ENCODE peak calls at places on chromosomes 1 and 21, in seven cellular contexts. One of them, this sample, is unnamed.

GRCh38 chr1:160089883-160090282 is 8.5 kb downstream of the IGSF8 start:
- DNase-seq in H9: no peak
- DNase-seq in hepatocyte: no peak
- DNase-seq in Karpas-422: no peak
- DNase-seq in IMR-90: no peak
- DNase-seq in GM23338: no peak
- DNase-seq in OCI-LY7: no peak
- DNase-seq in this sample: no peak

GRCh38 chr1:17250601-17251000 is 1.7 kb downstream of the PADI3 start:
- DNase-seq in H9: no peak
- DNase-seq in hepatocyte: no peak
- DNase-seq in Karpas-422: no peak
- DNase-seq in IMR-90: no peak
- DNase-seq in GM23338: no peak
- DNase-seq in OCI-LY7: no peak
- DNase-seq in this sample: no peak

GRCh38 chr21:26846036-26846931 is 1.1 kb upstream of the ADAMTS1 start:
- DNase-seq in H9: peak; percentile 81
- DNase-seq in hepatocyte: peak; percentile 90
- DNase-seq in Karpas-422: no peak
- DNase-seq in IMR-90: peak; percentile 82
- DNase-seq in GM23338: peak; percentile 81
- DNase-seq in OCI-LY7: no peak
- DNase-seq in this sample: peak; percentile 91

GRCh38 chr21:42097860-42098259 is 26.7 kb downstream of the UMODL1 start:
- DNase-seq in H9: no peak
- DNase-seq in hepatocyte: peak; percentile 91
- DNase-seq in Karpas-422: no peak
- DNase-seq in IMR-90: peak; percentile 99
- DNase-seq in GM23338: no peak
- DNase-seq in OCI-LY7: no peak
- DNase-seq in this sample: peak; percentile 40

GRCh38 chr1:223135176-223135575 is 7.9 kb downstream of the TLR5 start:
- DNase-seq in H9: no peak
- DNase-seq in hepatocyte: no peak
- DNase-seq in Karpas-422: no peak
- DNase-seq in IMR-90: peak; percentile 69
- DNase-seq in GM23338: no peak
- DNase-seq in OCI-LY7: no peak
- DNase-seq in this sample: no peak

GRCh38 chr1:13809461-13810159 is 109.6 kb downstream of the PRDM2 start:
- DNase-seq in H9: no peak
- DNase-seq in hepatocyte: no peak
- DNase-seq in Karpas-422: no peak
- DNase-seq in IMR-90: peak; percentile 7
- DNase-seq in GM23338: no peak
- DNase-seq in OCI-LY7: peak; percentile 41
- DNase-seq in this sample: peak; percentile 94

GRCh38 chr1:150876111-150876434 is 326 bp downstream of the ARNT start:
- DNase-seq in H9: no peak
- DNase-seq in hepatocyte: peak; percentile 76
- DNase-seq in Karpas-422: peak; percentile 78
- DNase-seq in IMR-90: peak; percentile 49
- DNase-seq in GM23338: peak; percentile 81
- DNase-seq in OCI-LY7: no peak
- DNase-seq in this sample: peak; percentile 63

GRCh38 chr1:78839704-78840277 is 166.7 kb downstream of the ADGRL4 start:
- DNase-seq in H9: no peak
- DNase-seq in hepatocyte: peak; percentile 69
- DNase-seq in Karpas-422: peak; percentile 81
- DNase-seq in IMR-90: peak; percentile 51
- DNase-seq in GM23338: peak; percentile 74
- DNase-seq in OCI-LY7: peak; percentile 52
- DNase-seq in this sample: no peak

GRCh38 chr21:32507342-32507919 is 77.9 kb downstream of the TCP10L start:
- DNase-seq in H9: no peak
- DNase-seq in hepatocyte: no peak
- DNase-seq in Karpas-422: no peak
- DNase-seq in IMR-90: no peak
- DNase-seq in GM23338: no peak
- DNase-seq in OCI-LY7: no peak
- DNase-seq in this sample: no peak

GRCh38 chr1:67812225-67812624 is 21.0 kb downstream of the GNG12 start:
- DNase-seq in H9: no peak
- DNase-seq in hepatocyte: no peak
- DNase-seq in Karpas-422: no peak
- DNase-seq in IMR-90: no peak
- DNase-seq in GM23338: no peak
- DNase-seq in OCI-LY7: no peak
- DNase-seq in this sample: no peak

GRCh38 chr1:224623310-224623714 is 7.2 kb downstream of the CNIH3 start:
- DNase-seq in H9: no peak
- DNase-seq in hepatocyte: no peak
- DNase-seq in Karpas-422: no peak
- DNase-seq in IMR-90: peak; percentile 85
- DNase-seq in GM23338: no peak
- DNase-seq in OCI-LY7: no peak
- DNase-seq in this sample: no peak

GRCh38 chr1:167562697-167563096 is 9.1 kb upstream of the CREG1 start:
- DNase-seq in H9: no peak
- DNase-seq in hepatocyte: no peak
- DNase-seq in Karpas-422: no peak
- DNase-seq in IMR-90: peak; percentile 23
- DNase-seq in GM23338: no peak
- DNase-seq in OCI-LY7: no peak
- DNase-seq in this sample: peak; percentile 46

GRCh38 chr1:231985624-231986023 is 359.0 kb downstream of the DISC1 start:
- DNase-seq in H9: no peak
- DNase-seq in hepatocyte: no peak
- DNase-seq in Karpas-422: no peak
- DNase-seq in IMR-90: no peak
- DNase-seq in GM23338: no peak
- DNase-seq in OCI-LY7: no peak
- DNase-seq in this sample: no peak

GRCh38 chr1:93437976-93438605 is 9.8 kb upstream of the FNBP1L start:
- DNase-seq in H9: no peak
- DNase-seq in hepatocyte: peak; percentile 49
- DNase-seq in Karpas-422: peak; percentile 81
- DNase-seq in IMR-90: peak; percentile 65
- DNase-seq in GM23338: peak; percentile 64
- DNase-seq in OCI-LY7: peak; percentile 53
- DNase-seq in this sample: peak; percentile 4

GRCh38 chr1:205518616-205519540 is 14.4 kb downstream of the CDK18 start:
- DNase-seq in H9: no peak
- DNase-seq in hepatocyte: no peak
- DNase-seq in Karpas-422: no peak
- DNase-seq in IMR-90: no peak
- DNase-seq in GM23338: no peak
- DNase-seq in OCI-LY7: no peak
- DNase-seq in this sample: no peak

GRCh38 chr1:101300916-101301315 is 64.1 kb downstream of the S1PR1 start:
- DNase-seq in H9: no peak
- DNase-seq in hepatocyte: no peak
- DNase-seq in Karpas-422: no peak
- DNase-seq in IMR-90: no peak
- DNase-seq in GM23338: no peak
- DNase-seq in OCI-LY7: no peak
- DNase-seq in this sample: no peak

GRCh38 chr1:67285780-67286488 is 21.7 kb upstream of the IL12RB2 start:
- DNase-seq in H9: no peak
- DNase-seq in hepatocyte: no peak
- DNase-seq in Karpas-422: no peak
- DNase-seq in IMR-90: no peak
- DNase-seq in GM23338: no peak
- DNase-seq in OCI-LY7: no peak
- DNase-seq in this sample: no peak

GRCh38 chr1:71128060-71128459 is 47.2 kb upstream of the ZRANB2 start:
- DNase-seq in H9: no peak
- DNase-seq in hepatocyte: no peak
- DNase-seq in Karpas-422: no peak
- DNase-seq in IMR-90: no peak
- DNase-seq in GM23338: no peak
- DNase-seq in OCI-LY7: no peak
- DNase-seq in this sample: no peak

GRCh38 chr1:18217398-18218043 is 109.9 kb downstream of the IGSF21 start:
- DNase-seq in H9: peak; percentile 74
- DNase-seq in hepatocyte: peak; percentile 37
- DNase-seq in Karpas-422: peak; percentile 87
- DNase-seq in IMR-90: peak; percentile 1
- DNase-seq in GM23338: peak; percentile 80
- DNase-seq in OCI-LY7: peak; percentile 67
- DNase-seq in this sample: peak; percentile 11

GRCh38 chr1:5907966-5908365 is 84.3 kb downstream of the NPHP4 start:
- DNase-seq in H9: peak; percentile 15
- DNase-seq in hepatocyte: no peak
- DNase-seq in Karpas-422: no peak
- DNase-seq in IMR-90: no peak
- DNase-seq in GM23338: no peak
- DNase-seq in OCI-LY7: no peak
- DNase-seq in this sample: no peak
- H3K4me2 ChIP-seq in H9: no peak overlapping the region
- H3K4me2 ChIP-seq in hepatocyte: no peak overlapping the region
- H3K4me2 ChIP-seq in Karpas-422: no peak overlapping the region
- H3K4me2 ChIP-seq in IMR-90: no peak overlapping the region
- H3K4me2 ChIP-seq in GM23338: no peak overlapping the region
- H3K4me2 ChIP-seq in OCI-LY7: no peak overlapping the region
- H3K4me2 ChIP-seq in this sample: no peak overlapping the region

DNA sequence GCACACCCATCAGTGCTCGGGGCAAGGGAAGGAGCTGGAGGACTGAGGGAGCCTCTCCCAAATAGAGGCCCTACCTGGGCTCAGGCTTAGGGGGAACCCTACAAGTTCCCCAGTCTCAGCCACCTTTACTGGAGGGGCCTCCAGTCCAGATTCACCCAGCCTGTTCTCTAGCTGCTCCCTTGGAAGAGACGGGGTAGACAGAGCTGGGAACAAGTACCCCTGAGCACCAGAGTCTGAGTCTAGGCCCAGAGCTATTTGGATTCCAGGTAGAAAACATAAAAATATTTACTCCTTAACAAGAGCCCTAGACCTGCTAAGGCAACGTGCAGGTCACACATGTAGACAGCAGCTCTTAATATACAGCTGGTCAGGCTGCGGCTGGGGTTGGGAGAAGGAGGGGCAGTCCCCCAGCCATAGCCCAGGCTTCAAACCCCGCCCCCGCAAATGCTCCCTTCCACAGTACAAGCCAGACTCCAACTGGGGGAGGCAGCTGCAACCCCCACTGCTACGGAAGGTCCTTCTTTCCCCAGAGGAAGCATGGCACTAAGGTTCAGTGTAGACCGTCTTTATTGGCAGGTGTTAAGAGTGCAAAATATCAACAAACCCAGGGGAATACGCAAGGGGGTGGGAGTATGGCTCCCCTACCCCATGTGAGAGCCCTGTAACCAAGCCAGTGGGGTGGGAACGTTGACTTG is 8.0 kb downstream of the TENT5B start:
- DNase-seq in H9: peak; percentile 72
- DNase-seq in hepatocyte: peak; percentile 72
- DNase-seq in Karpas-422: no peak
- DNase-seq in IMR-90: peak; percentile 67
- DNase-seq in GM23338: peak; percentile 62
- DNase-seq in OCI-LY7: no peak
- DNase-seq in this sample: no peak
- H3K4me2 ChIP-seq in H9: no peak overlapping the region
- H3K4me2 ChIP-seq in hepatocyte: peak overlapping the region; percentile 42
- H3K4me2 ChIP-seq in Karpas-422: no peak overlapping the region
- H3K4me2 ChIP-seq in IMR-90: peak overlapping the region; percentile 13
- H3K4me2 ChIP-seq in GM23338: peak overlapping the region; percentile 64
- H3K4me2 ChIP-seq in OCI-LY7: no peak overlapping the region
- H3K4me2 ChIP-seq in this sample: no peak overlapping the region

DNA sequence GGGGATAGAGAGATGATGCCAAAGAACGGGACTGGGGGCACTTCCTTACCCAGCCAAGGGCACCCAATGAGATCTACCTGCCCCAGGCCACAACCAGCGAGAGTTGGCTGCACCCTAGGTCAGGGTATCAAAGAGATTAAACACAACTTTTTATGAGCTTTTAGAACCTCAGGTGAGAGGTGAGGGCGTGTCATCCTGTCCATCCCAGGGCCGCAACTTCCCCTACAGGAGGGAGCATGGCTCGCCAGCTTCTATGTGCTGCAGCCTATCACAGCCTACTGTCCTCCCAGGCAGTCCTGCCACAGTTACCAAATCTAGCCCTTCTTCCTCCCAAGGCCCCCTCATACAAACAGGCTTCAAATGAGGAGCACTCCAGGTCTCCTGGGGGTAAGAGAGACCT is 12.9 kb downstream of the TMEM9 start:
- DNase-seq in H9: no peak
- DNase-seq in hepatocyte: no peak
- DNase-seq in Karpas-422: no peak
- DNase-seq in IMR-90: no peak
- DNase-seq in GM23338: no peak
- DNase-seq in OCI-LY7: no peak
- DNase-seq in this sample: no peak
- H3K4me2 ChIP-seq in H9: no peak overlapping the region
- H3K4me2 ChIP-seq in hepatocyte: no peak overlapping the region
- H3K4me2 ChIP-seq in Karpas-422: no peak overlapping the region
- H3K4me2 ChIP-seq in IMR-90: no peak overlapping the region
- H3K4me2 ChIP-seq in GM23338: no peak overlapping the region
- H3K4me2 ChIP-seq in OCI-LY7: no peak overlapping the region
- H3K4me2 ChIP-seq in this sample: no peak overlapping the region

GRCh38 chr1:225876900-225877510 is 5.2 kb downstream of the TMEM63A start:
- DNase-seq in H9: no peak
- DNase-seq in hepatocyte: no peak
- DNase-seq in Karpas-422: no peak
- DNase-seq in IMR-90: no peak
- DNase-seq in GM23338: no peak
- DNase-seq in OCI-LY7: no peak
- DNase-seq in this sample: peak; percentile 27

GRCh38 chr1:225880210-225880584 is 2.0 kb downstream of the TMEM63A start:
- DNase-seq in H9: no peak
- DNase-seq in hepatocyte: no peak
- DNase-seq in Karpas-422: no peak
- DNase-seq in IMR-90: no peak
- DNase-seq in GM23338: no peak
- DNase-seq in OCI-LY7: no peak
- DNase-seq in this sample: no peak

GRCh38 chr1:225879521-225880209 is 2.5 kb downstream of the TMEM63A start:
- DNase-seq in H9: no peak
- DNase-seq in hepatocyte: peak; percentile 68
- DNase-seq in Karpas-422: no peak
- DNase-seq in IMR-90: no peak
- DNase-seq in GM23338: no peak
- DNase-seq in OCI-LY7: peak; percentile 45
- DNase-seq in this sample: no peak

GRCh38 chr1:225877570-225877969 is 4.6 kb downstream of the TMEM63A start:
- DNase-seq in H9: peak; percentile 75
- DNase-seq in hepatocyte: peak; percentile 60
- DNase-seq in Karpas-422: peak; percentile 54
- DNase-seq in IMR-90: peak; percentile 45
- DNase-seq in GM23338: peak; percentile 79
- DNase-seq in OCI-LY7: peak; percentile 55
- DNase-seq in this sample: peak; percentile 38

DNA sequence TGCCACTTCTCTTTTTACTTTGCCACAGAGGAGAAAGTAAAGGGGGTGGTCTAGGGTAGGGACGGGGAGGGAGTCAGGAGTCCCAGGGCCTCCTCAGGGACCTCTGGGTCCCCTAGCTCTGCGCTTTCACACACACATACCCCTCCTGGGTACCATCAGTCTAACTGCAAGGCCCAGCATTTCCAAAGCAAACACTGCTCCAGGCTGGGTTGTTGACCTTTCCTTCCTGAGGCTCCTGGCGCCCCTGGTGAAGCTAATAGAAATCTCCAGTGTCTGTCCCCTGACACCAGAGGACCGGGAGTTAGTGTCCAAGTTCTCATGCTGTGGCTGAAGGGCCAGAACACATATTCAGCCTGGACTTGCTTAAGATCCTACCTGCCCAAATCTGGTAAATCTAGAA is 3.9 kb downstream of the TMEM63A start:
- DNase-seq in H9: no peak
- DNase-seq in hepatocyte: no peak
- DNase-seq in Karpas-422: no peak
- DNase-seq in IMR-90: no peak
- DNase-seq in GM23338: no peak
- DNase-seq in OCI-LY7: no peak
- DNase-seq in this sample: no peak
- H3K4me2 ChIP-seq in H9: no peak overlapping the region
- H3K4me2 ChIP-seq in hepatocyte: peak overlapping the region; percentile 99
- H3K4me2 ChIP-seq in Karpas-422: no peak overlapping the region
- H3K4me2 ChIP-seq in IMR-90: no peak overlapping the region
- H3K4me2 ChIP-seq in GM23338: no peak overlapping the region
- H3K4me2 ChIP-seq in OCI-LY7: no peak overlapping the region
- H3K4me2 ChIP-seq in this sample: no peak overlapping the region

This sample was measured in trophoblast cell.